ENCODE peak calls at places on chromosome 1, in nine cellular contexts. One of them, this sample, is unnamed.

GRCh38 chr1:29282924-29283803 is 46.8 kb downstream of the PTPRU start:
- DNase-seq in progenitor cell of endocrine pancreas: no peak
- DNase-seq in A549: peak
- DNase-seq in endothelial cell: peak
- DNase-seq in colonic mucosa: peak
- DNase-seq in MM.1S: peak
- DNase-seq in IMR-90: peak
- DNase-seq in ovary: peak
- DNase-seq in WTC11: peak
- DNase-seq in this sample: peak

GRCh38 chr1:20425622-20426021 is 60.4 kb downstream of the CAMK2N1 start:
- DNase-seq in MM.1S: no peak
- DNase-seq in endothelial cell: no peak
- DNase-seq in progenitor cell of endocrine pancreas: no peak
- DNase-seq in WTC11: no peak
- DNase-seq in IMR-90: no peak
- DNase-seq in colonic mucosa: no peak
- DNase-seq in A549: no peak
- DNase-seq in ovary: no peak
- DNase-seq in this sample: no peak

GRCh38 chr1:218557731-218558130 is 212.6 kb downstream of the TGFB2 start:
- DNase-seq in endothelial cell: no peak
- DNase-seq in IMR-90: no peak
- DNase-seq in WTC11: no peak
- DNase-seq in progenitor cell of endocrine pancreas: no peak
- DNase-seq in colonic mucosa: no peak
- DNase-seq in A549: no peak
- DNase-seq in MM.1S: no peak
- DNase-seq in ovary: peak
- DNase-seq in this sample: no peak

GRCh38 chr1:2091611-2092604 is 41.7 kb downstream of the PRKCZ start:
- DNase-seq in colonic mucosa: peak
- DNase-seq in IMR-90: no peak
- DNase-seq in MM.1S: peak
- DNase-seq in ovary: no peak
- DNase-seq in endothelial cell: peak
- DNase-seq in progenitor cell of endocrine pancreas: peak
- DNase-seq in WTC11: peak
- DNase-seq in A549: no peak
- DNase-seq in this sample: peak

GRCh38 chr1:189803364-189803763 is 674.3 kb downstream of the BRINP3 start:
- DNase-seq in MM.1S: no peak
- DNase-seq in progenitor cell of endocrine pancreas: no peak
- DNase-seq in IMR-90: no peak
- DNase-seq in WTC11: no peak
- DNase-seq in A549: no peak
- DNase-seq in ovary: no peak
- DNase-seq in colonic mucosa: no peak
- DNase-seq in endothelial cell: no peak
- DNase-seq in this sample: no peak

GRCh38 chr1:7050751-7051665 is 265.8 kb downstream of the CAMTA1 start:
- DNase-seq in A549: no peak
- DNase-seq in WTC11: no peak
- DNase-seq in ovary: no peak
- DNase-seq in endothelial cell: no peak
- DNase-seq in MM.1S: no peak
- DNase-seq in progenitor cell of endocrine pancreas: no peak
- DNase-seq in IMR-90: no peak
- DNase-seq in colonic mucosa: no peak
- DNase-seq in this sample: no peak

GRCh38 chr1:68291763-68292384 is 59.6 kb upstream of the WLS start:
- DNase-seq in WTC11: no peak
- DNase-seq in ovary: no peak
- DNase-seq in IMR-90: peak
- DNase-seq in A549: no peak
- DNase-seq in MM.1S: peak
- DNase-seq in endothelial cell: no peak
- DNase-seq in colonic mucosa: no peak
- DNase-seq in progenitor cell of endocrine pancreas: no peak
- DNase-seq in this sample: no peak

GRCh38 chr1:172673761-172674160 is 14.9 kb downstream of the FASLG start:
- DNase-seq in ovary: no peak
- DNase-seq in MM.1S: no peak
- DNase-seq in endothelial cell: no peak
- DNase-seq in IMR-90: peak
- DNase-seq in A549: no peak
- DNase-seq in colonic mucosa: no peak
- DNase-seq in progenitor cell of endocrine pancreas: no peak
- DNase-seq in WTC11: no peak
- DNase-seq in this sample: no peak

GRCh38 chr1:231750818-231751623 is 124.4 kb downstream of the DISC1 start:
- DNase-seq in colonic mucosa: no peak
- DNase-seq in A549: no peak
- DNase-seq in IMR-90: no peak
- DNase-seq in WTC11: no peak
- DNase-seq in progenitor cell of endocrine pancreas: no peak
- DNase-seq in endothelial cell: no peak
- DNase-seq in MM.1S: peak
- DNase-seq in ovary: no peak
- DNase-seq in this sample: no peak

GRCh38 chr1:220342853-220343252 is 70.6 kb upstream of the RAB3GAP2 start:
- DNase-seq in A549: no peak
- DNase-seq in MM.1S: no peak
- DNase-seq in ovary: no peak
- DNase-seq in IMR-90: no peak
- DNase-seq in WTC11: no peak
- DNase-seq in colonic mucosa: no peak
- DNase-seq in endothelial cell: no peak
- DNase-seq in progenitor cell of endocrine pancreas: no peak
- DNase-seq in this sample: no peak

GRCh38 chr1:151455231-151455630 is 4.1 kb downstream of the POGZ start:
- DNase-seq in progenitor cell of endocrine pancreas: no peak
- DNase-seq in A549: no peak
- DNase-seq in colonic mucosa: no peak
- DNase-seq in IMR-90: no peak
- DNase-seq in ovary: no peak
- DNase-seq in endothelial cell: no peak
- DNase-seq in MM.1S: no peak
- DNase-seq in WTC11: no peak
- DNase-seq in this sample: no peak

GRCh38 chr1:85132078-85132715 is 68.6 kb downstream of the SYDE2 start:
- DNase-seq in WTC11: no peak
- DNase-seq in endothelial cell: no peak
- DNase-seq in ovary: no peak
- DNase-seq in MM.1S: no peak
- DNase-seq in A549: no peak
- DNase-seq in IMR-90: peak
- DNase-seq in colonic mucosa: no peak
- DNase-seq in progenitor cell of endocrine pancreas: no peak
- DNase-seq in this sample: no peak

DNA sequence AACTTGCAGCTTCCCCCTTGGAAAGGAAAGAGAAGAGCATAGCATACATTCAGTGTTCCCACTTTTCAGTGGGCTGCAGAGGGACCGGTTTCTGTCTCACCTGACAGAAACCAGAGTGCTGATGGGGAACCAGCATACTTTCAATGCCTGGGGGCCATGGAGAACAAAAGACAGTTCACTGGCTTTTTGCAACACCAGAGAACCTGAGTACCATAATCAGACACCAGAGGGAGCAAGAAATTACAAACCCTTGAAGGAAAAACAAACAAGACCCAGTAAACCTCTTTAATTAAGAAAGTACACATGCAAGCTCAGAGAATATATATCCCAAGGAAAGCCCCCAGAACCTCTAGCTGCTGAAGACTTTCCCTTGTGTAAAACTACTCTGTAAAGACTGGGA is 51.1 kb downstream of the CSMD2 start:
- DNase-seq in IMR-90: no peak
- DNase-seq in MM.1S: no peak
- DNase-seq in colonic mucosa: no peak
- DNase-seq in progenitor cell of endocrine pancreas: no peak
- DNase-seq in WTC11: peak
- DNase-seq in ovary: no peak
- DNase-seq in endothelial cell: peak
- DNase-seq in A549: peak
- DNase-seq in this sample: no peak
- TF ChIP-seq CTCF in IMR-90: no peak
- TF ChIP-seq CTCF in MM.1S: peak
- TF ChIP-seq CTCF in colonic mucosa: no peak
- TF ChIP-seq CTCF in progenitor cell of endocrine pancreas: peak
- TF ChIP-seq CTCF in WTC11: peak
- TF ChIP-seq CTCF in ovary: no peak
- TF ChIP-seq CTCF in endothelial cell: peak
- TF ChIP-seq CTCF in A549: no peak
- TF ChIP-seq CTCF in this sample: no peak

GRCh38 chr1:242426271-242426905 is 98.1 kb downstream of the PLD5 start:
- DNase-seq in WTC11: no peak
- DNase-seq in ovary: no peak
- DNase-seq in progenitor cell of endocrine pancreas: no peak
- DNase-seq in colonic mucosa: no peak
- DNase-seq in MM.1S: no peak
- DNase-seq in endothelial cell: no peak
- DNase-seq in A549: no peak
- DNase-seq in IMR-90: no peak
- DNase-seq in this sample: no peak
- TF ChIP-seq CTCF in WTC11: no peak
- TF ChIP-seq CTCF in ovary: no peak
- TF ChIP-seq CTCF in progenitor cell of endocrine pancreas: no peak
- TF ChIP-seq CTCF in colonic mucosa: no peak
- TF ChIP-seq CTCF in MM.1S: no peak
- TF ChIP-seq CTCF in endothelial cell: no peak
- TF ChIP-seq CTCF in A549: no peak
- TF ChIP-seq CTCF in IMR-90: no peak
- TF ChIP-seq CTCF in this sample: no peak

GRCh38 chr1:26820784-26821269 is 5.7 kb upstream of the ZDHHC18 start:
- DNase-seq in progenitor cell of endocrine pancreas: no peak
- DNase-seq in WTC11: no peak
- DNase-seq in ovary: no peak
- DNase-seq in A549: no peak
- DNase-seq in IMR-90: no peak
- DNase-seq in colonic mucosa: peak
- DNase-seq in MM.1S: peak
- DNase-seq in endothelial cell: no peak
- DNase-seq in this sample: peak
- TF ChIP-seq CTCF in progenitor cell of endocrine pancreas: no peak
- TF ChIP-seq CTCF in WTC11: no peak
- TF ChIP-seq CTCF in ovary: no peak
- TF ChIP-seq CTCF in A549: no peak
- TF ChIP-seq CTCF in IMR-90: no peak
- TF ChIP-seq CTCF in colonic mucosa: peak
- TF ChIP-seq CTCF in MM.1S: peak
- TF ChIP-seq CTCF in endothelial cell: no peak
- TF ChIP-seq CTCF in this sample: peak

GRCh38 chr1:212073490-212073889 is 37.9 kb downstream of the DTL start:
- DNase-seq in ovary: no peak
- DNase-seq in A549: no peak
- DNase-seq in colonic mucosa: no peak
- DNase-seq in IMR-90: peak
- DNase-seq in endothelial cell: no peak
- DNase-seq in WTC11: no peak
- DNase-seq in progenitor cell of endocrine pancreas: no peak
- DNase-seq in MM.1S: no peak
- DNase-seq in this sample: no peak
- TF ChIP-seq CTCF in ovary: no peak
- TF ChIP-seq CTCF in A549: no peak
- TF ChIP-seq CTCF in colonic mucosa: no peak
- TF ChIP-seq CTCF in IMR-90: peak
- TF ChIP-seq CTCF in endothelial cell: no peak
- TF ChIP-seq CTCF in WTC11: no peak
- TF ChIP-seq CTCF in progenitor cell of endocrine pancreas: no peak
- TF ChIP-seq CTCF in MM.1S: no peak
- TF ChIP-seq CTCF in this sample: no peak

GRCh38 chr1:228139931-228140723 is at the start of gene GUK1:
- DNase-seq in IMR-90: peak
- DNase-seq in WTC11: peak
- DNase-seq in ovary: peak
- DNase-seq in colonic mucosa: peak
- DNase-seq in endothelial cell: peak
- DNase-seq in MM.1S: peak
- DNase-seq in progenitor cell of endocrine pancreas: peak
- DNase-seq in A549: peak
- DNase-seq in this sample: peak
- TF ChIP-seq CTCF in IMR-90: peak
- TF ChIP-seq CTCF in WTC11: no peak
- TF ChIP-seq CTCF in ovary: peak
- TF ChIP-seq CTCF in colonic mucosa: no peak
- TF ChIP-seq CTCF in endothelial cell: no peak
- TF ChIP-seq CTCF in MM.1S: peak
- TF ChIP-seq CTCF in progenitor cell of endocrine pancreas: peak
- TF ChIP-seq CTCF in A549: peak
- TF ChIP-seq CTCF in this sample: peak

GRCh38 chr1:198794498-198794897 is 155.7 kb downstream of the PTPRC start:
- DNase-seq in A549: no peak
- DNase-seq in MM.1S: no peak
- DNase-seq in IMR-90: peak
- DNase-seq in colonic mucosa: no peak
- DNase-seq in WTC11: no peak
- DNase-seq in endothelial cell: no peak
- DNase-seq in ovary: no peak
- DNase-seq in progenitor cell of endocrine pancreas: no peak
- DNase-seq in this sample: no peak

DNA sequence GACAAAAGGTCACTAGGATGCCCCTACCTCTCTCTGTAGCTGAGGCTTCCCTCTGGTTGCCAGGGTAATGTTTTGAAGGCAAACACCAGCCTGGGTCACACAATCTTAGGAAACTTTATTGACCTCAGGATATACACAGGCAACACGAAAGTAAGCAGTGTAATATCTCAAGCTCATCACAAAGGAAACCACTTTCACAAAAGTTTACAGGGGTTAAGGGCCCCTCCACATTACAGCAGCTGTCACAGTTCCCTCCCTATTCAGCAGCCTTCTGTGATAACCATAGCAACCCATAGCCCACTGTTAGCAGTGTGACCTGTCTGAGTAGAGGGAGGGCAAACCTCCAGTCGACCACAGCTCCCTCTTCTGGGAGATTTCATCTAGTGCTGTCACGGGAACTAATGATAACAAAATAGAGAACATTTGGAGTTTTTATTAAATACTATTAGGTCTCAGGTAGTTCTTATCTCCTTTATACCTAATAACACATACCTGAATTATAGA is 149.8 kb downstream of the PTPRC start:
- DNase-seq in A549: no peak
- DNase-seq in progenitor cell of endocrine pancreas: no peak
- DNase-seq in MM.1S: no peak
- DNase-seq in IMR-90: no peak
- DNase-seq in WTC11: peak
- DNase-seq in colonic mucosa: no peak
- DNase-seq in ovary: no peak
- DNase-seq in endothelial cell: peak
- DNase-seq in this sample: peak
- TF ChIP-seq CTCF in A549: no peak
- TF ChIP-seq CTCF in progenitor cell of endocrine pancreas: peak
- TF ChIP-seq CTCF in MM.1S: peak
- TF ChIP-seq CTCF in IMR-90: peak
- TF ChIP-seq CTCF in WTC11: peak
- TF ChIP-seq CTCF in colonic mucosa: no peak
- TF ChIP-seq CTCF in ovary: no peak
- TF ChIP-seq CTCF in endothelial cell: no peak
- TF ChIP-seq CTCF in this sample: no peak